ENCODE peak calls at places on chromosome 3, in five cellular contexts. H is A549, C is K562, X is GM12878, W is SK-N-SH. M is an unnamed sample.

GRCh38 chr3:12905316-12906071 is 64.1 kb upstream of the RPL32 start:
- DNase-seq in H (no peak), C (no peak), X (no peak), W (no peak), M (no peak)

GRCh38 chr3:131704084-131704483 is 201.3 kb upstream of the MRPL3 start:
- DNase-seq in H (peak; percentile 9), C (no peak), X (no peak), W (no peak), M (no peak)

GRCh38 chr3:73448761-73449290 is 175.9 kb downstream of the PDZRN3 start:
- DNase-seq in H (no peak), C (no peak), X (peak; percentile 94), W (no peak), M (no peak)

GRCh38 chr3:122774564-122774963 is 19.1 kb downstream of the HSPBAP1 start:
- DNase-seq in H (peak; percentile 24), C (no peak), X (no peak), W (no peak), M (peak; percentile 75)

GRCh38 chr3:124037332-124037731 is 45.4 kb upstream of the ROPN1 start:
- DNase-seq in H (no peak), C (no peak), X (no peak), W (no peak), M (no peak)

GRCh38 chr3:130516645-130517512 is at the start of gene COL6A6:
- DNase-seq in H (no peak), C (no peak), X (no peak), W (peak; percentile 31), M (no peak)

GRCh38 chr3:38152660-38153059 is 12.7 kb upstream of the OXSR1 start:
- DNase-seq in H (no peak), C (no peak), X (no peak), W (no peak), M (no peak)

GRCh38 chr3:14474363-14475081 is 65.6 kb downstream of the GRIP2 start:
- DNase-seq in H (no peak), C (no peak), X (no peak), W (no peak), M (peak; percentile 16)

GRCh38 chr3:164306042-164306441 is 772.3 kb downstream of the SI start:
- DNase-seq in H (no peak), C (no peak), X (no peak), W (no peak), M (no peak)

GRCh38 chr3:33060609-33061337 is 36.2 kb downstream of the GLB1 start:
- DNase-seq in H (no peak), C (no peak), X (no peak), W (no peak), M (no peak)

GRCh38 chr3:117479095-117479494 is 769.5 kb downstream of the TUSC7 start:
- DNase-seq in H (no peak), C (no peak), X (peak; percentile 48), W (no peak), M (no peak)

GRCh38 chr3:159855599-159856495 is 132.8 kb upstream of the IL12A start:
- DNase-seq in H (no peak), C (no peak), X (no peak), W (peak; percentile 54), M (no peak)

GRCh38 chr3:138686771-138687221 is 78.2 kb downstream of the FAIM start:
- DNase-seq in H (peak; percentile 52), C (no peak), X (peak; percentile 82), W (no peak), M (peak; percentile 89)
- TF ChIP-seq RCOR1 in H (no peak), C (no peak), X (no peak), W (no peak), M (no peak)

DNA sequence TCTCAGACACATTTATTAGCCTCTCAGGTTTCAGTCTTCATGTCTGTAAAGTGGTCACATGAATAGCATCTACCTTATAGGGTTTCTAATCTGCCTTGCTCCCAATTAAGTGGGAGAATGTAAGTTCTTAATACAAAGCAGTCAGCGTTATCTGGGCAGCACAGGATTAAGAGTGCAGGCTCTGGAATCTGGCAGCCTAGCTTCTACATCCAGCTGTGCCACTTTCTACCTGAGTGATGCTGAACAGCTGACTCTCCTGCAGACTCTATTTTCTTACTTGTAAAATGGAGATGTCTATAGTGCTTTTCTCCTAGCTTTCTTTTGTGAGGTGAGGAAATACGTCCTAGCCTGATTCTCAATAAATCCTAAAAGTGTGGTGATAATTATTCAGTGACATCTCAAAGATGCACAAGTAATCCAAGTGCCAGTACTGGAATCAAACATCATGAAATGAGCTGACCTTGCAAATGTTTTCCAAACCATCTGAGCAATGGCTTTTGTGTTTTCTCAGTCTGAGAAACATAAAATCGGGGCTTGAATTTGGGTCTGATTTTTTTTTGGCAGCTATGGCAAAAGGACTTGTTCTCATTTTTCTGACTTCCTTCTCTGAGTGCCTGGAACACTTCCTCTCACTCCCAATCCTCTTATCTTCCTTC is 232.2 kb upstream of the FEZF2 start:
- DNase-seq in H (no peak), C (no peak), X (no peak), W (no peak), M (no peak)
- H3K4me1 ChIP-seq in H (peaks cover 6% of the 10 kb centered on the region), C (no peaks in the 10 kb centered on the region), X (no peaks in the 10 kb centered on the region), W (peaks cover 24% of the 10 kb centered on the region), M (peaks cover 15% of the 10 kb centered on the region)

DNA sequence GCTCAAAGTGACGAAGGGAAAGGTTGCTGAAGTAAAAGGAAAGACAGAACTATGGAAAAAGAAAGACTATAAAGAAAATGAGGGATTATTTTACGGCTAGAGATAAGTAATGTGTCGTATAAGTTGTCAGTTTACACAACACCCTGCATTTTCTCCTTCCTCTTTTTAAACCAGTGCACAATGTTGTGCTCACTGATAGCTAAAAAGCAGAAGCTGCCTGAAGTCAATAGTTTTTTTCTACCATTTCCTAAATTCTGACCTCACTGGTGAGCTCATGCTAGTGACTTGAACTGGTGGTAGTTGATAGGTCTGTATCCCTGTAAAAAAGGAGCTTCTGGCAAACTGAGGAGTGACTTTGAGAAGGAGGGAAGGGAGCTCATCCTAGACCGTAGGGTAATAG is 368.6 kb upstream of the GBE1 start:
- DNase-seq in H (no peak), C (no peak), X (no peak), W (no peak), M (no peak)
- TF ChIP-seq RCOR1 in H (no peak), C (no peak), X (no peak), W (no peak), M (no peak)

GRCh38 chr3:128995737-128996136 is 1.9 kb upstream of the CFAP92 start:
- DNase-seq in H (no peak), C (no peak), X (no peak), W (no peak), M (no peak)

GRCh38 chr3:128994581-128995161 is 795 bp upstream of the CFAP92 start:
- DNase-seq in H (no peak), C (no peak), X (no peak), W (no peak), M (no peak)

GRCh38 chr3:128996741-128997140 is 2.9 kb upstream of the CFAP92 start:
- DNase-seq in H (no peak), C (no peak), X (no peak), W (peak; percentile 7), M (no peak)

GRCh38 chr3:128997486-128997885 is 3.6 kb upstream of the CFAP92 start:
- DNase-seq in H (no peak), C (no peak), X (no peak), W (no peak), M (no peak)

GRCh38 chr3:128996200-128996599 is 2.3 kb upstream of the CFAP92 start:
- DNase-seq in H (no peak), C (no peak), X (no peak), W (no peak), M (no peak)
- H3K4me1 ChIP-seq in H (no peaks in the 10 kb centered on the region), C (peaks cover 7% of the 10 kb centered on the region), X (peaks cover 4% of the 10 kb centered on the region), W (no peaks in the 10 kb centered on the region), M (peaks cover 10% of the 10 kb centered on the region)

DNA sequence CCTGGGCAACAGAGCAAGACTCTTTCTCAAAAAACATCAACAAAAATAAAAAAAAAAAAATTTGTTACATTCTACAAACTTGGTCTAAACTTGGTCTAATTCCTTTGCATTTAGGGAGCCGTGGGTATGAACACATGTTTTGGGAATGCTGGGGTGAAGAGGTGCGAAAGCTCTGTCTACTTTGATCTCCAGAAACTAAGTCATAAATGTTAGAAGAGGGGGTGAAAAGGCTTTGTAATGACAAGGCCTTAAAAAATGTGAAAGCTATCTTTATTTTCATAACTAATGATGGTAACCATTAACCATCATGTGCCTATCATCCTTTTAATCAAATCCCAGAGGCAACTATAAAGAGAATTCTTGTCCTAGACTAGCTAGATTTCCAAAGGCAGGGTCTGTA is 61.0 kb downstream of the PRICKLE2 start:
- DNase-seq in H (no peak), C (no peak), X (no peak), W (no peak), M (no peak)
- TF ChIP-seq RCOR1 in H (no peak), C (no peak), X (no peak), W (no peak), M (no peak)

GRCh38 chr3:56917337-56917697 is 115.6 kb upstream of the ARHGEF3 start:
- DNase-seq in H (no peak), C (no peak), X (no peak), W (no peak), M (no peak)

GRCh38 chr3:56921573-56922571 is 120.1 kb upstream of the ARHGEF3 start:
- DNase-seq in H (no peak), C (no peak), X (no peak), W (no peak), M (peak; percentile 71)

GRCh38 chr3:56919137-56919796 is 117.5 kb upstream of the ARHGEF3 start:
- DNase-seq in H (no peak), C (no peak), X (no peak), W (no peak), M (no peak)

GRCh38 chr3:56917740-56918568 is 116.2 kb upstream of the ARHGEF3 start:
- DNase-seq in H (no peak), C (no peak), X (peak; percentile 84), W (no peak), M (no peak)

DNA sequence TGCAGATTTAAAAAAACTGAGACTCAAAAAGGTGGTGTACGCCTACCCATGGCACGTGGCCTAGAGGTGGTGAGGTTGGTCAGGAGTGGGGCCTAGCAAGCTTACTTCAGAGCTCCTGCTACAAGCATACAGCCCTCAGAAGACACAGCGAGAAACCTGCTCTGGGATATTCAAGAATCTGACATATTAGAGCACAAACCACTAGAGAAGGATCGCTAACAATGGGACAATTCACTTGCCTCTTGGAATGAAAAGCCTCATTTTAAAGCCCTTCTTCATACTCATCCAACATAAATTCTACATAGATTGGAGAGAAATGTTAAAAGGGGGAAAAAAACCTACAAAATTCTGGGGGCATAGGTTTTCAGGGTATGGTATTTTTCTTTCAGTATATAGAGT is 118.0 kb upstream of the ARHGEF3 start:
- DNase-seq in H (no peak), C (no peak), X (no peak), W (no peak), M (no peak)
- H3K4me1 ChIP-seq in H (peaks cover 7% of the 10 kb centered on the region), C (no peaks in the 10 kb centered on the region), X (peaks cover 57% of the 10 kb centered on the region), W (peaks cover 10% of the 10 kb centered on the region), M (peaks cover 4% of the 10 kb centered on the region)

GRCh38 chr3:188915137-188915536 is 256.6 kb upstream of the TPRG1 start:
- DNase-seq in H (no peak), C (no peak), X (no peak), W (no peak), M (peak; percentile 63)

GRCh38 chr3:188916934-188917391 is 254.8 kb upstream of the TPRG1 start:
- DNase-seq in H (no peak), C (no peak), X (peak; percentile 19), W (no peak), M (no peak)

GRCh38 chr3:188911033-188911850 is 260.5 kb upstream of the TPRG1 start:
- DNase-seq in H (no peak), C (no peak), X (no peak), W (no peak), M (peak; percentile 21)

GRCh38 chr3:188913084-188913483 is 258.7 kb upstream of the TPRG1 start:
- DNase-seq in H (no peak), C (no peak), X (no peak), W (no peak), M (no peak)

GRCh38 chr3:188914556-188914955 is 257.2 kb upstream of the TPRG1 start:
- DNase-seq in H (no peak), C (no peak), X (no peak), W (no peak), M (peak; percentile 89)
- TF ChIP-seq RCOR1 in H (no peak), C (no peak), X (no peak), W (no peak), M (no peak)

M was measured in IMR-90.